ENCODE peak calls at places on chromosomes 4 and X, in eight cellular contexts. F is thyroid gland; L is LHCN-M2; Y is tibial nerve; N is naive thymus-derived CD4-positive, alpha-beta T cell; I is BJ; T is endodermal cell; A is H4. K is an unnamed sample.
A peak's percentile ranks its signal among the peaks of the same experiment; 100 is the strongest.

GRCh38 chr4:169050308-169050707 is 40.3 kb upstream of the CBR4 start:
- DNase-seq in F (no peak), L (no peak), Y (no peak), N (no peak), I (no peak), T (no peak), A (no peak), K (no peak)

GRCh38 chr4:39446483-39446841 is 12.3 kb downstream of the RPL9 start:
- DNase-seq in F (no peak), L (no peak), Y (no peak), N (no peak), I (no peak), T (peak; percentile 47), A (no peak), K (no peak)

GRCh38 chr4:126251169-126251568 is 936.4 kb downstream of the FAT4 start:
- DNase-seq in F (no peak), L (no peak), Y (no peak), N (no peak), I (no peak), T (no peak), A (no peak), K (no peak)

GRCh38 chr4:825063-825968 is 613 bp downstream of the CPLX1 start:
- DNase-seq in F (no peak), L (no peak), Y (no peak), N (peak; percentile 37), I (no peak), T (peak; percentile 79), A (no peak), K (no peak)

GRCh38 chr4:123352240-123352945 is 44.2 kb upstream of the SPRY1 start:
- DNase-seq in F (peak; percentile 29), L (peak; percentile 98), Y (no peak), N (no peak), I (peak; percentile 24), T (no peak), A (peak; percentile 48), K (no peak)

GRCh38 chrX:8815460-8816065 is 14.4 kb upstream of the FAM9A start:
- DNase-seq in F (no peak), L (peak; percentile 23), Y (peak; percentile 67), N (peak; percentile 29), I (no peak), T (peak; percentile 53), A (peak; percentile 41), K (peak; percentile 67)

GRCh38 chr4:186067757-186068385 is 1.1 kb upstream of the TLR3 start:
- DNase-seq in F (peak; percentile 44), L (peak; percentile 82), Y (peak; percentile 48), N (peak; percentile 14), I (no peak), T (peak; percentile 64), A (peak; percentile 66), K (peak; percentile 90)

GRCh38 chrX:9942086-9942485 is 25.1 kb upstream of the CLDN34 start:
- DNase-seq in F (no peak), L (no peak), Y (no peak), N (no peak), I (no peak), T (no peak), A (no peak), K (no peak)

GRCh38 chrX:15908891-15909290 is 54.3 kb upstream of the AP1S2 start:
- DNase-seq in F (no peak), L (no peak), Y (no peak), N (no peak), I (no peak), T (no peak), A (no peak), K (peak; percentile 32)

GRCh38 chr4:106548446-106549044 is 180.0 kb upstream of the GIMD1 start:
- DNase-seq in F (no peak), L (no peak), Y (no peak), N (no peak), I (no peak), T (no peak), A (no peak), K (no peak)

GRCh38 chrX:46327229-46328081 is 217.8 kb downstream of the ZNF674 start:
- DNase-seq in F (peak; percentile 82), L (peak; percentile 86), Y (no peak), N (no peak), I (no peak), T (peak; percentile 95), A (peak; percentile 80), K (peak; percentile 36)

GRCh38 chrX:49177338-49177833 is 5.7 kb downstream of the PLP2 start:
- DNase-seq in F (no peak), L (no peak), Y (no peak), N (no peak), I (no peak), T (no peak), A (no peak), K (no peak)

GRCh38 chr4:148787831-148788477 is 345.7 kb upstream of the NR3C2 start:
- DNase-seq in F (peak; percentile 17), L (peak; percentile 47), Y (no peak), N (no peak), I (no peak), T (no peak), A (peak; percentile 79), K (no peak)

GRCh38 chrX:39477438-39478120 is 620.2 kb downstream of the BCOR start:
- DNase-seq in F (no peak), L (no peak), Y (no peak), N (peak; percentile 24), I (no peak), T (peak; percentile 94), A (peak; percentile 54), K (peak; percentile 8)

GRCh38 chr4:72312032-72312650 is 256.9 kb downstream of the ADAMTS3 start:
- DNase-seq in F (peak; percentile 76), L (peak; percentile 90), Y (peak; percentile 72), N (no peak), I (peak; percentile 81), T (peak; percentile 75), A (peak; percentile 94), K (peak; percentile 82)

GRCh38 chr4:152522754-152523153 is 13.1 kb downstream of the FBXW7 start:
- DNase-seq in F (no peak), L (no peak), Y (no peak), N (no peak), I (no peak), T (no peak), A (no peak), K (no peak)

GRCh38 chrX:80817002-80817401 is 7.3 kb upstream of the BRWD3 start:
- DNase-seq in F (no peak), L (no peak), Y (no peak), N (no peak), I (no peak), T (no peak), A (no peak), K (no peak)

GRCh38 chr4:8316251-8316771 is 46.8 kb downstream of the HTRA3 start:
- DNase-seq in F (no peak), L (no peak), Y (no peak), N (no peak), I (no peak), T (no peak), A (no peak), K (no peak)

GRCh38 chrX:19064175-19064574 is 58.1 kb downstream of the ADGRG2 start:
- DNase-seq in F (no peak), L (no peak), Y (no peak), N (no peak), I (no peak), T (peak; percentile 73), A (peak; percentile 4), K (no peak)

GRCh38 chr4:142719854-142720541 is 126.1 kb downstream of the INPP4B start:
- DNase-seq in F (no peak), L (peak; percentile 28), Y (no peak), N (peak; percentile 60), I (no peak), T (no peak), A (peak; percentile 13), K (peak; percentile 56)

GRCh38 chr4:84158670-84159069 is 340.4 kb downstream of the NKX6-1 start:
- DNase-seq in F (no peak), L (no peak), Y (no peak), N (no peak), I (no peak), T (no peak), A (no peak), K (no peak)

GRCh38 chr4:24750106-24750505 is 45.3 kb upstream of the SOD3 start:
- DNase-seq in F (no peak), L (no peak), Y (no peak), N (no peak), I (no peak), T (no peak), A (no peak), K (no peak)

GRCh38 chrX:38312436-38312835 is 14.9 kb downstream of the RPGR start:
- DNase-seq in F (no peak), L (peak; percentile 94), Y (no peak), N (no peak), I (peak; percentile 37), T (no peak), A (peak; percentile 23), K (no peak)

GRCh38 chr4:99861120-99861905 is 32.9 kb downstream of the LAMTOR3 start:
- DNase-seq in F (no peak), L (no peak), Y (no peak), N (no peak), I (no peak), T (no peak), A (no peak), K (no peak)

GRCh38 chrX:27890611-27891010 is 82.8 kb downstream of the MAGEB10 start:
- DNase-seq in F (no peak), L (peak; percentile 18), Y (no peak), N (no peak), I (no peak), T (no peak), A (peak; percentile 43), K (peak; percentile 55)

GRCh38 chrX:108246304-108246954 is 154.9 kb downstream of the ATG4A start:
- DNase-seq in F (no peak), L (no peak), Y (no peak), N (no peak), I (no peak), T (no peak), A (no peak), K (peak; percentile 2)

GRCh38 chr4:10704050-10704810 is 19.7 kb upstream of the CLNK start:
- DNase-seq in F (no peak), L (peak; percentile 77), Y (no peak), N (no peak), I (no peak), T (no peak), A (no peak), K (no peak)

GRCh38 chrX:110123331-110123782 is 120.4 kb downstream of the TMEM164 start:
- DNase-seq in F (no peak), L (peak; percentile 59), Y (no peak), N (no peak), I (no peak), T (no peak), A (no peak), K (peak; percentile 26)

GRCh38 chr4:47814896-47815295 is 23.0 kb downstream of the CORIN start:
- DNase-seq in F (no peak), L (no peak), Y (no peak), N (no peak), I (no peak), T (no peak), A (no peak), K (no peak)

GRCh38 chr4:55588160-55588559 is 3.9 kb downstream of the PDCL2 start:
- DNase-seq in F (no peak), L (no peak), Y (no peak), N (no peak), I (no peak), T (no peak), A (no peak), K (no peak)

GRCh38 chrX:45714864-45715263 is 514.2 kb upstream of the DIPK2B start:
- DNase-seq in F (peak; percentile 20), L (peak; percentile 86), Y (no peak), N (no peak), I (no peak), T (no peak), A (peak; percentile 41), K (peak; percentile 26)

GRCh38 chr4:90238141-90238540 is 110.9 kb downstream of the CCSER1 start:
- DNase-seq in F (no peak), L (no peak), Y (no peak), N (no peak), I (no peak), T (no peak), A (no peak), K (no peak)

GRCh38 chr4:13524504-13525243 is 19.6 kb downstream of the NKX3-2 start:
- DNase-seq in F (no peak), L (no peak), Y (no peak), N (no peak), I (no peak), T (peak; percentile 47), A (no peak), K (no peak)

K was measured in SK-MEL-5.